ENCODE peak calls at places on chromosome 11, in eight cellular contexts. R is cardiac muscle cell, W is AG04450, C is IMR-90, O is PC-9, M is lung, B is HAP-1, L is psoas muscle. S is an unnamed sample.
A peak's percentile ranks its signal among the peaks of the same experiment; 100 is the strongest.

GRCh38 chr11:32297629-32298028 is 137.7 kb downstream of the WT1 start:
- DNase-seq in R (no peak), W (no peak), C (peak; percentile 36), O (peak; percentile 45), M (no peak), B (no peak), L (no peak), S (no peak)

GRCh38 chr11:62680825-62681240 is 2.0 kb upstream of the UBXN1 start:
- DNase-seq in R (peak; percentile 71), W (peak; percentile 72), C (peak; percentile 87), O (peak; percentile 71), M (peak; percentile 51), B (peak; percentile 64), L (peak; percentile 71), S (peak; percentile 38)

GRCh38 chr11:8008212-8008611 is 21.1 kb downstream of the EIF3F start:
- DNase-seq in R (no peak), W (no peak), C (no peak), O (no peak), M (no peak), B (no peak), L (no peak), S (no peak)

GRCh38 chr11:69301491-69302401 is 7.8 kb downstream of the MYEOV start:
- DNase-seq in R (no peak), W (peak; percentile 42), C (peak; percentile 91), O (peak; percentile 99), M (peak; percentile 87), B (no peak), L (no peak), S (no peak)

GRCh38 chr11:123546515-123546914 is 107.9 kb downstream of the SCN3B start:
- DNase-seq in R (no peak), W (no peak), C (peak; percentile 78), O (no peak), M (no peak), B (no peak), L (no peak), S (no peak)

GRCh38 chr11:61380914-61381313 is 11.5 kb upstream of the TMEM216 start:
- DNase-seq in R (no peak), W (no peak), C (no peak), O (no peak), M (no peak), B (no peak), L (no peak), S (no peak)

GRCh38 chr11:9756461-9756860 is 92.6 kb downstream of the SWAP70 start:
- DNase-seq in R (no peak), W (no peak), C (no peak), O (no peak), M (no peak), B (no peak), L (no peak), S (no peak)

GRCh38 chr11:96474263-96474662 is 84.5 kb downstream of the JRKL start:
- DNase-seq in R (no peak), W (no peak), C (no peak), O (peak; percentile 71), M (no peak), B (no peak), L (no peak), S (no peak)

GRCh38 chr11:59553323-59553722 is 42.0 kb downstream of the OR4D9 start:
- DNase-seq in R (no peak), W (no peak), C (no peak), O (no peak), M (no peak), B (no peak), L (no peak), S (no peak)

GRCh38 chr11:59102259-59102765 is 4.7 kb upstream of the FAM111B start:
- DNase-seq in R (peak; percentile 66), W (no peak), C (peak; percentile 13), O (no peak), M (peak; percentile 73), B (no peak), L (peak; percentile 57), S (peak; percentile 25)

GRCh38 chr11:84103096-84103495 is 816.9 kb upstream of the CCDC90B start:
- DNase-seq in R (no peak), W (no peak), C (no peak), O (no peak), M (no peak), B (no peak), L (no peak), S (no peak)

GRCh38 chr11:98040061-98040808 is 980.5 kb upstream of the CNTN5 start:
- DNase-seq in R (no peak), W (no peak), C (no peak), O (peak; percentile 6), M (no peak), B (no peak), L (no peak), S (no peak)

GRCh38 chr11:109902764-109903436 is 190.3 kb upstream of the ZC3H12C start:
- DNase-seq in R (no peak), W (no peak), C (no peak), O (no peak), M (no peak), B (no peak), L (no peak), S (no peak)

GRCh38 chr11:45662665-45663485 is 2.5 kb downstream of the CHST1 start:
- DNase-seq in R (no peak), W (peak; percentile 49), C (peak; percentile 89), O (no peak), M (no peak), B (peak; percentile 53), L (no peak), S (no peak)

GRCh38 chr11:27089746-27090145 is 49.1 kb downstream of the BBOX1 start:
- DNase-seq in R (no peak), W (no peak), C (no peak), O (no peak), M (no peak), B (no peak), L (no peak), S (no peak)

GRCh38 chr11:78583889-78584288 is 9.2 kb upstream of the NARS2 start:
- DNase-seq in R (no peak), W (no peak), C (no peak), O (no peak), M (no peak), B (no peak), L (no peak), S (no peak)

GRCh38 chr11:10350341-10350740 is 45.5 kb downstream of the ADM start:
- DNase-seq in R (no peak), W (no peak), C (peak; percentile 86), O (peak; percentile 84), M (no peak), B (peak; percentile 20), L (no peak), S (no peak)

GRCh38 chr11:67496113-67496512 is 9.1 kb downstream of the PITPNM1 start:
- DNase-seq in R (no peak), W (no peak), C (no peak), O (no peak), M (no peak), B (no peak), L (no peak), S (no peak)

GRCh38 chr11:45771942-45772522 is 32.9 kb upstream of the SLC35C1 start:
- DNase-seq in R (peak; percentile 92), W (peak; percentile 23), C (peak; percentile 58), O (peak; percentile 59), M (peak; percentile 86), B (peak; percentile 91), L (peak; percentile 93), S (peak; percentile 87)

GRCh38 chr11:2818503-2818902 is 67.1 kb downstream of the CDKN1C start:
- DNase-seq in R (no peak), W (no peak), C (no peak), O (no peak), M (no peak), B (no peak), L (no peak), S (peak; percentile 6)

GRCh38 chr11:5476184-5476819 is 12.2 kb upstream of the OR52D1 start:
- DNase-seq in R (peak; percentile 74), W (peak; percentile 7), C (peak; percentile 57), O (no peak), M (no peak), B (peak; percentile 53), L (no peak), S (no peak)

DNA sequence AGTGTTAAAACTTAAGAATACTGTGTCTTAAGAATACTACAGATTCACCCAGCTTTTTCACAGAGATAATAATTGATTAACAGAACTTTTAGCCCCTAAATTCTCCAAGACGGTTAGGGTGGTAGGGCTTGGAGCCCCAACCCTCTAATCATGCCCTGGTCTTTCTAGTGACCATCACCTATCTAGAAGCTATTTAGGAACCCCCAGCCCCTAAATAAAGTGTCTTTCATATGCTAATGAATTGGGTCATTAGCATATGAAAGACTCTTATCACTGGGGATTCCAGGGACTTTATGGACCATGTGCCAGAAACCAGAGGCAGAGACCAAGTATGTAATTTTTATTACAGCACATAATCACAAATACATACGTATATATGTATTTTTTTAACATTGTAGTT is 999.7 kb upstream of the RAG2 start:
- DNase-seq in R (no peak), W (no peak), C (no peak), O (no peak), M (no peak), B (no peak), L (no peak), S (no peak)
- H3K9me3 ChIP-seq in R (no peaks in the 10 kb centered on the region), W (no peaks in the 10 kb centered on the region), C (no peaks in the 10 kb centered on the region), O (no peaks in the 10 kb centered on the region), M (no peaks in the 10 kb centered on the region), B (no peaks in the 10 kb centered on the region), L (no peaks in the 10 kb centered on the region), S (peaks cover 24% of the 10 kb centered on the region)

GRCh38 chr11:19291064-19291463 is 50.3 kb upstream of the E2F8 start:
- DNase-seq in R (no peak), W (no peak), C (no peak), O (peak; percentile 32), M (no peak), B (no peak), L (no peak), S (no peak)
- H3K9me3 ChIP-seq in R (no peaks in the 10 kb centered on the region), W (no peaks in the 10 kb centered on the region), C (no peaks in the 10 kb centered on the region), O (no peaks in the 10 kb centered on the region), M (no peaks in the 10 kb centered on the region), B (no peaks in the 10 kb centered on the region), L (no peaks in the 10 kb centered on the region), S (no peaks in the 10 kb centered on the region)

GRCh38 chr11:132084433-132084832 is 714.0 kb downstream of the NTM start:
- DNase-seq in R (no peak), W (no peak), C (no peak), O (no peak), M (no peak), B (no peak), L (no peak), S (no peak)
- H3K9me3 ChIP-seq in R (peaks cover 7% of the 10 kb centered on the region), W (peaks cover 19% of the 10 kb centered on the region), C (peaks cover 24% of the 10 kb centered on the region), O (peaks cover 3% of the 10 kb centered on the region), M (no peaks in the 10 kb centered on the region), B (no peaks in the 10 kb centered on the region), L (peaks cover 31% of the 10 kb centered on the region), S (peaks cover 74% of the 10 kb centered on the region)

DNA sequence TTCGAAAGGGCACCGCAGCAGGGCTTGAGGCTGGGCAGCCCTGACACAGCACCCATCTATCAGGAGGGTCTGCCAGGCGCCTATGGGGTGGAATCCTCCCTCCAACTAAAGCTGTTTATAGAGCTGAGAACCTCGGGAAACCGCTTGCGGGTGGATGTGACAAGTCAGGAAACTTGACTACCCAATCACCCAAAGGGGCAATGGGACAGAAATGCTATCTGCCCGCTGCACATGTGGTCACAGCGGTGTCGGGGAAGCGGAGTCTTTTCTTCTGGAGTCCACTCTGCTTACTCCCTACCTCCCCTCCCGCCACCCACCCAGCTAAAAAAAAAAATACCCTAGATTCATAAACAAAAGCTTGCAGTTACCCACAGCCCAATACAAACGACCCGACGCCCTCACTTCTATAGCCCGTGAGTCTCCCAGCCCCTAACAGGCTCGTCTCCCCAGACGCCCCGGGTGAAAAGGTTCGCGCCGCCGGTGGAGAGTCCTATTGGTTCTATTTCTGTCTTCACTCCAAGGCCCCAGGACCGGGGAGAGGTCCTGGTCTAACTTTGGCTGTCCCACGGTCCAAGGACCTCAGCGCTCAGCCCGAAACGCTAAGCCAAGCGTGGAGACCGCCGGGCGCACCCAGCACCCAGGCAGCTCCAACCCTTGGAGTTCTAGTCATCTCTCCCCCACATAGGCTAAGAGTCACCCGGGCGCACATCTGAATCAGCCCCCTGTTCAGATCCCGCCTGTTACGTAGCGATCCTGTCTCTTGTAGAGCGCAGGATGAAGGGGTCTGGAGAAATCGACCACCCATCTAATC is 1.4 kb downstream of the TRPC6 start:
- DNase-seq in R (peak; percentile 14), W (no peak), C (peak; percentile 31), O (no peak), M (no peak), B (no peak), L (peak; percentile 49), S (peak; percentile 14)
- H3K9me3 ChIP-seq in R (no peaks in the 10 kb centered on the region), W (no peaks in the 10 kb centered on the region), C (peaks cover 2% of the 10 kb centered on the region), O (no peaks in the 10 kb centered on the region), M (no peaks in the 10 kb centered on the region), B (no peaks in the 10 kb centered on the region), L (no peaks in the 10 kb centered on the region), S (peaks cover 16% of the 10 kb centered on the region)

S was measured in left ventricle myocardium inferior.